ENCODE peak calls at places on chromosomes 13 and 19, in five cellular contexts. W, G, D, V and Y are unnamed samples.

GRCh38 chr13:38141792-38142191 is 207.9 kb upstream of the UFM1 start:
- DNase-seq in G (no peak), V (no peak), W (no peak), D (no peak), Y (no peak)

GRCh38 chr13:112894673-112895481 is 74.1 kb upstream of the MCF2L start:
- DNase-seq in D (peak; percentile 41), V (no peak), W (no peak), G (no peak), Y (no peak)

GRCh38 chr13:35475131-35475959 is 1.1 kb downstream of the MAB21L1 start:
- DNase-seq in D (no peak), G (no peak), W (peak; percentile 41), V (no peak), Y (no peak)

GRCh38 chr13:43411741-43412140 is 375.0 kb downstream of the ENOX1 start:
- DNase-seq in V (no peak), W (no peak), D (no peak), G (no peak), Y (no peak)

GRCh38 chr13:92959790-92960189 is 266.8 kb upstream of the GPC6 start:
- DNase-seq in D (no peak), V (no peak), G (no peak), W (no peak), Y (no peak)

GRCh38 chr19:55452381-55453325 is 8.8 kb downstream of the ISOC2 start:
- DNase-seq in D (peak; percentile 44), G (no peak), V (no peak), W (peak; percentile 88), Y (peak; percentile 54)

GRCh38 chr13:101144808-101145419 is 271.4 kb downstream of the NALCN start:
- DNase-seq in W (no peak), D (peak; percentile 38), G (no peak), V (peak; percentile 5), Y (peak; percentile 49)

GRCh38 chr19:46201413-46202310 is 27.9 kb upstream of the IGFL1 start:
- DNase-seq in W (no peak), G (no peak), V (no peak), D (no peak), Y (no peak)

GRCh38 chr19:45451181-45451849 is 16.5 kb upstream of the FOSB start:
- DNase-seq in G (no peak), D (no peak), W (no peak), V (no peak), Y (no peak)

GRCh38 chr19:44897835-44898234 is 6.8 kb downstream of the TOMM40 start:
- DNase-seq in W (no peak), D (no peak), V (no peak), G (no peak), Y (no peak)

GRCh38 chr19:46924874-46925547 is 64.2 kb downstream of the ARHGAP35 start:
- DNase-seq in D (no peak), G (no peak), W (no peak), V (no peak), Y (no peak)

GRCh38 chr13:41231786-41232185 is 31.6 kb downstream of the MTRF1 start:
- DNase-seq in V (peak; percentile 24), D (peak; percentile 28), G (no peak), W (no peak), Y (no peak)

GRCh38 chr13:21719463-21719862 is 48.6 kb downstream of the FGF9 start:
- DNase-seq in V (no peak), G (no peak), W (no peak), D (no peak), Y (no peak)

GRCh38 chr19:7931221-7932061 is 5.5 kb upstream of the CTXN1 start:
- DNase-seq in G (no peak), W (no peak), D (no peak), V (no peak), Y (no peak)

GRCh38 chr19:19224852-19225494 is 13.2 kb downstream of the NCAN start:
- DNase-seq in V (no peak), G (peak; percentile 73), W (peak; percentile 86), D (peak; percentile 78), Y (peak; percentile 73)

GRCh38 chr19:38686530-38686888 is 39.1 kb downstream of the ACTN4 start:
- DNase-seq in V (peak; percentile 53), G (no peak), D (no peak), W (no peak), Y (no peak)

GRCh38 chr13:21884965-21885567 is 214.2 kb downstream of the FGF9 start:
- DNase-seq in V (no peak), W (no peak), G (no peak), D (no peak), Y (no peak)

GRCh38 chr13:41311607-41312500 is 787 bp downstream of the NAA16 start:
- DNase-seq in D (peak; percentile 7), G (no peak), W (peak; percentile 41), V (no peak), Y (no peak)

GRCh38 chr19:5172859-5173577 is 167.6 kb downstream of the PTPRS start:
- DNase-seq in D (no peak), V (no peak), W (no peak), G (no peak), Y (no peak)

GRCh38 chr13:105991622-105992254 is 543.7 kb downstream of the EFNB2 start:
- DNase-seq in V (no peak), D (no peak), W (no peak), G (no peak), Y (no peak)

GRCh38 chr19:29964171-29964570 is 22.1 kb downstream of the URI1 start:
- DNase-seq in D (no peak), W (no peak), G (no peak), V (no peak), Y (no peak)

GRCh38 chr19:17001603-17002183 is 24.9 kb downstream of the CPAMD8 start:
- DNase-seq in V (no peak), D (no peak), W (no peak), G (no peak), Y (no peak)

GRCh38 chr19:45376045-45376724 is 5.8 kb upstream of the ERCC2 start:
- DNase-seq in V (no peak), G (no peak), D (peak; percentile 91), W (no peak), Y (peak; percentile 76)

GRCh38 chr19:1923319-1923718 is 17.7 kb upstream of the CSNK1G2 start:
- DNase-seq in W (no peak), G (no peak), V (no peak), D (no peak), Y (no peak)

GRCh38 chr19:40594657-40595077 is 6.5 kb upstream of the LTBP4 start:
- DNase-seq in D (no peak), G (no peak), V (no peak), W (no peak), Y (no peak)

GRCh38 chr13:66501187-66501586 is 728.9 kb downstream of the PCDH9 start:
- DNase-seq in G (no peak), D (no peak), W (no peak), V (no peak), Y (no peak)

GRCh38 chr19:38729653-38730469 is 14.4 kb downstream of the CAPN12 start:
- DNase-seq in G (peak; percentile 54), W (peak; percentile 63), D (peak; percentile 57), V (no peak), Y (peak; percentile 43)

GRCh38 chr19:46753420-46754155 is 7.3 kb upstream of the STRN4 start:
- DNase-seq in G (no peak), V (no peak), D (peak; percentile 48), W (peak; percentile 61), Y (no peak)

GRCh38 chr19:50264483-50265186 is 61.2 kb downstream of the MYH14 start:
- DNase-seq in W (peak; percentile 22), V (no peak), D (peak; percentile 45), G (no peak), Y (no peak)

GRCh38 chr13:65470781-65471180 is 1759.4 kb downstream of the PCDH9 start:
- DNase-seq in D (no peak), W (no peak), G (no peak), V (no peak), Y (no peak)

GRCh38 chr13:111429064-111429558 is 108.7 kb downstream of the TEX29 start:
- DNase-seq in V (no peak), G (no peak), W (peak; percentile 49), D (peak; percentile 49), Y (peak; percentile 23)

GRCh38 chr13:81487151-81487550 is 1146.2 kb upstream of the SPRY2 start:
- DNase-seq in W (peak; percentile 65), G (peak; percentile 15), D (peak; percentile 24), V (no peak), Y (peak; percentile 59)

GRCh38 chr13:39451301-39451700 is 151.7 kb downstream of the LHFPL6 start:
- DNase-seq in W (no peak), D (no peak), G (no peak), V (no peak), Y (no peak)

GRCh38 chr13:39446865-39447264 is 156.1 kb downstream of the LHFPL6 start:
- DNase-seq in D (no peak), G (no peak), W (no peak), V (no peak), Y (no peak)

GRCh38 chr13:39450176-39450575 is 152.8 kb downstream of the LHFPL6 start:
- DNase-seq in G (no peak), D (no peak), W (no peak), V (no peak), Y (no peak)

GRCh38 chr13:39451860-39452301 is 151.1 kb downstream of the LHFPL6 start:
- DNase-seq in V (no peak), W (no peak), G (no peak), D (no peak), Y (no peak)

DNA sequence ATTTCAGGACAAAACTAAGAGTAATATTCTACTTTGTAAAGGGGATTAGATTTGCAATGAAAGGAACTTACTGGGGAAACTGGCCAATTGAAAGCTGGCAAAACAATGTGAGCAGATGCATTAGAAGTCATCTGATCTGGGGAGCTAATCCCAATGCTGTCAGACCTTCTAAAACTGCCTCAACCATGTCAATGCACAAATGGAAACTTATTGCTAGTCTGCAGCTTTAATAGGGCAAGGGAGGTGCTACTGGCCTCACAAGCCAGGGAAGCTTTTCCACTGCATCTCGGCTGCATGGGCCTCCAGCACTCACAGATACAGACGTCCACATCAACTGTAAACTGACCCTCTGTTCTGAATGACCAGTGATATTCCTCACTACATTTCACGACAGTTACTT is 154.2 kb downstream of the LHFPL6 start:
- DNase-seq in V (no peak), D (no peak), G (no peak), W (peak; percentile 12), Y (no peak)
- TF ChIP-seq SUZ12 in V (no peak), D (no peak), G (no peak), W (no peak), Y (no peak)

DNA sequence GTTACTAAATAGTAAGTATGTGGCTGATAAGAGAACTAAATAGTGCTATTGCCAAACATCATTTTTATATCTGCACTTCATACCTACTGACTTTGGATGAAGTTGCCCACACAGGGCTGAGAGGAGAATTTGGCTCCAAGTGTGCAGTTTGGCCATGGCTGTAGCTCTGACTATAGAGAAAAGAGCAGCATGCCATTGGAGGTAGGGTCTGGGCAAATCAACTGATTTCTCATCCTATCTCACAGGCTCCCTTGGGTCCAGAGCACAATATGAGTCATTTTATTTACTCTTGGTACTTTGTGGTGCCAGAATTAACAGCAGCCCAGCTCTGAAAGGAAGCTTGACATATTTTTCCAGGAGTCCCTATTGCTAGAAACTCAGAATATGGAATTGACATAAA is 358.0 kb downstream of the OXGR1 start:
- DNase-seq in V (no peak), G (no peak), W (no peak), D (no peak), Y (no peak)
- TF ChIP-seq SUZ12 in V (no peak), G (no peak), W (no peak), D (no peak), Y (no peak)

GRCh38 chr13:103607995-103608394 is 541.8 kb upstream of the SLC10A2 start:
- DNase-seq in W (no peak), G (no peak), D (no peak), V (peak; percentile 4), Y (no peak)

GRCh38 chr13:103605546-103606326 is 539.5 kb upstream of the SLC10A2 start:
- DNase-seq in D (no peak), V (no peak), G (no peak), W (no peak), Y (no peak)
- TF ChIP-seq SUZ12 in D (no peak), V (no peak), G (no peak), W (no peak), Y (no peak)

GRCh38 chr19:33377586-33378475 is 4.3 kb downstream of the CEBPG start:
- DNase-seq in G (no peak), W (no peak), V (no peak), D (no peak), Y (no peak)
- TF ChIP-seq SUZ12 in G (no peak), W (no peak), V (no peak), D (no peak), Y (no peak)